ENCODE peak calls at places on chromosomes 7 and 10, in five cellular contexts. Z, B, M, E and A are unnamed samples.
A peak's percentile ranks its signal among the peaks of the same experiment; 100 is the strongest.

GRCh38 chr10:118276203-118276602 is 65.9 kb downstream of the FAM204A start:
- DNase-seq in Z (no peak), B (no peak), M (no peak), E (no peak), A (no peak)

GRCh38 chr7:150948791-150949251 is 29.3 kb downstream of the KCNH2 start:
- DNase-seq in Z (no peak), B (no peak), M (peak; percentile 41), E (no peak), A (no peak)

GRCh38 chr10:43230101-43230908 is 36.6 kb downstream of the RASGEF1A start:
- DNase-seq in Z (no peak), B (no peak), M (peak; percentile 30), E (no peak), A (no peak)

GRCh38 chr10:132319853-132320669 is 11.9 kb upstream of the LRRC27 start:
- DNase-seq in Z (no peak), B (peak; percentile 66), M (no peak), E (no peak), A (no peak)

GRCh38 chr7:155728116-155728515 is 83.7 kb downstream of the RBM33 start:
- DNase-seq in Z (no peak), B (no peak), M (no peak), E (no peak), A (no peak)

GRCh38 chr10:106384541-106384940 is 780.0 kb downstream of the SORCS1 start:
- DNase-seq in Z (no peak), B (no peak), M (no peak), E (no peak), A (no peak)

GRCh38 chr10:131172433-131172832 is 139.1 kb downstream of the TCERG1L start:
- DNase-seq in Z (no peak), B (no peak), M (no peak), E (no peak), A (no peak)

GRCh38 chr7:3922175-3922635 is 621.2 kb downstream of the SDK1 start:
- DNase-seq in Z (peak; percentile 20), B (no peak), M (no peak), E (peak; percentile 37), A (no peak)

DNA sequence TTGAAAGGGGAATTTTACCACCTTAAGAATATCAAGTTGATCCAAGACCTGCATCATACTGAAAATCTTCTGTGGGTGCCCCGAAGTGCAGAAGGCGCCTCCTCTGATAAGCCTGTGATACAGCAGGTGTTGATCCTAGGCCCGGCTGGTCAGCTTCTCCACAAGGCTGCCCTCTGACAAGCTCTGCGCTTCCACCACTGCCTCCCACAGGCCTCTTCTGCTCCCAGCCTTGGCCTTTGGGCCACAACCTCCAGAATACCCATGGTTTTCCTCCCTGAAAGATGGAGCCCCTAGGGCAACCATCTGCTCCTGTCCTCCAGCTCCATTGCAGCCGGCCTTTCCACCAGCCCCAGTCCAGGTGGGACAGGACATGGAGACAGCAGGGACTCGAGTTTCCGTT is 5.6 kb upstream of the OGDHL start:
- DNase-seq in Z (no peak), B (no peak), M (no peak), E (no peak), A (no peak)
- H3K4me3 ChIP-seq in Z (no peak overlapping the region), B (no peak overlapping the region), M (no peak overlapping the region), E (no peak overlapping the region), A (no peak overlapping the region)

DNA sequence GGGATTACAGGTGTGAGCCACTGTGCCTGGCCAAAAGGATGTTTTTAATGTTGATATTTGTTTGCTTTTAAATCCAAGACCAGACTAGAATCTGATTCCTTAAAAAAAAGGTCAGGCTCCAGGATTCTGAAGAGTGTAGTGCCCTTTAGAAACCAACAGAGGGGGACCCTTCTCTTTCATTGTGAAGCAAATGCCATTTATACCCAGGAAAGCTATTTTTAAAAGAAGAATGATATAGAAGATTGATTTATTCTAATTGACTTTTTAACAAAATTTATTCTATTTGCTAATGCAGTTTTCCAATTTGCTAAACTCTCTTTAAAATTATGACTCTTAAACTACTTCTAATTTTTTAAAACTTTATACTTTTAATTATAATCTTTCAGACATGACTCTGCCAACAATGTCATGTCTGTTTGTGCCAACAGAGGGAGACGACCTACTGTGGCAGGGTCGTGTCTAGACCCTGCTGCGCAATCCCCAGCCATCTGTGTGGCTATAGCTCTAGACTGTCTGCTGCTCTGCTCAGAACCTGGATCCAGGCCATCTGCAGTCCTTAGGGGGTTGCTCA is 201.0 kb upstream of the IMMP2L start:
- DNase-seq in Z (no peak), B (no peak), M (no peak), E (peak; percentile 65), A (no peak)
- H3K27ac ChIP-seq in Z (no peak overlapping the region), B (no peak overlapping the region), M (no peak overlapping the region), E (no peak overlapping the region), A (no peak overlapping the region)

DNA sequence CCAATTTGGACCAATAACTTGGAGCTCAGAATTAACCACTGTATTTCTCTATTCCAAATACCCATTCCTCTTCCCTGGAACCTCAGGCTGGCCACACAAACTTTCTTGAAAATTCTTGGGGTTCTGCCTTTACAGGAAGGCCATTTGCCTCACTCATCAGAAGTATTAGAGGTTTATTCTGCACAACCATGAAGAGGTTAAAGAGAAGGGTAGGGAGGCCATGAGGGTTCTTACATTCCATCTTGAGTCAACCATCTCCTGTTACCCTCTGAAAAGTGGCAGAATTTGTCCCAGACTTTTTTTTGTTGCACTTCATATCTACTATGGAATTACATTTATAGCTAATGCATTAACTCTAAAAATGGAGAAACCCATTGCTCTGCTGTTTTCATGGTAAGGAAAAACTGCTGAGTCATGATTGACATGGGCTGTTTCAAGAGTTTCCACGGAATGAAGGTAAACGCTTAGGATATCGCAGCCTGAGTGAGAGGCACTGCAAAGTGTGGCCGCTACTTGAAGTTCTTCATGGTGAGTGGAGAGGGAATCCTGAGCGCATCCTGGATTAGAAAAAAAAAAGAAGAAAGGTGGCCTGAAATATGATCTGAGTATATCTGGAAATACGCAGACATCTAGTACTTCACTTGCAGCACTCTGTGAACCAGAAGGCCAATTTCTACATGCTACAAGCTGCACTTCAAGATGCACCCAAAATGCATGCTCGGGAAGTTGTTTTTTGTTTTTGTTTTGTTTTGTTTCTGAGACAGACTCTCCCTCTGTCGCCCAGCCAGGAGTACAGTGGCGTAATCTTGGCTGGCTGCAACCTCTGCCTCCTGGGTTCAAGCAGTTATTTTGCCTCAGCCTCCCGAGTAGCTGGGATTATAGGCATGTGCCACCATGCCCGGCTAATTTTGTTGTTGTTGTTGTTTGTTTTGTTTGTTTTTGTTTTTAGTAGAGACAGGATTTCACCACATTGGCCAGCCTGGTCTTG is 83.7 kb downstream of the KIAA1217 start:
- DNase-seq in Z (no peak), B (no peak), M (peak; percentile 79), E (no peak), A (no peak)
- H3K36me3 ChIP-seq in Z (no peaks in the 10 kb centered on the region), B (no peaks in the 10 kb centered on the region), M (peaks cover 9% of the 10 kb centered on the region), E (no peaks in the 10 kb centered on the region), A (peaks cover 12% of the 10 kb centered on the region)

GRCh38 chr10:52778511-52779392 is 6.2 kb upstream of the MBL2 start:
- DNase-seq in Z (no peak), B (no peak), M (no peak), E (peak; percentile 17), A (peak; percentile 70)
- H3K4me3 ChIP-seq in Z (no peak overlapping the region), B (no peak overlapping the region), M (no peak overlapping the region), E (no peak overlapping the region), A (no peak overlapping the region)

GRCh38 chr7:47591655-47592572 is 10.0 kb upstream of the TNS3 start:
- DNase-seq in Z (no peak), B (no peak), M (no peak), E (no peak), A (no peak)
- H3K27ac ChIP-seq in Z (peak overlapping the region; percentile 20), B (no peak overlapping the region), M (no peak overlapping the region), E (no peak overlapping the region), A (peak overlapping the region; percentile 22)

GRCh38 chr10:79298403-79299244 is 48.6 kb upstream of the PPIF start:
- DNase-seq in Z (peak; percentile 82), B (no peak), M (peak; percentile 74), E (no peak), A (no peak)
- H3K36me3 ChIP-seq in Z (peaks cover 49% of the 10 kb centered on the region), B (peaks cover 75% of the 10 kb centered on the region), M (peaks cover 98% of the 10 kb centered on the region), E (peaks cover 76% of the 10 kb centered on the region), A (peaks cover 99% of the 10 kb centered on the region)

DNA sequence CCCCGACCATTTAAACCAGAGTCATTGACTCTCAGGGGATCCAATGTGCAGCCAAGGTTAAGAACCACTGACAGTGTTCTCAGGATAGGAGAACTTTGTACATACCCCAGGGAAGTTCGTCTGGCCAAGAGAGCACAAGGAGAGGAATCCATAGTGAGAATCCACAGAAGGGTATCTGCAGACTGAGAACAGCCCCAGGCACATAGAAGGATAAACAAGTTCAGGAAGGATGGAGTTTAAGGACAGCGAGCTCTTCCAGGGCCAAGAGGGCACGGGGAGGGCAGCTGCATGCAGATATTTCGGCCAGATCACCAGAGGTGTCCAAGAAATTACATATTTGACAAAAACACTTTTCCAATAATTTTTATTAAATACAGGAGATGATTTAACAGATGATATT is 16.4 kb downstream of the BLNK start:
- DNase-seq in Z (no peak), B (no peak), M (no peak), E (no peak), A (no peak)
- H3K4me3 ChIP-seq in Z (no peak overlapping the region), B (no peak overlapping the region), M (no peak overlapping the region), E (no peak overlapping the region), A (no peak overlapping the region)

DNA sequence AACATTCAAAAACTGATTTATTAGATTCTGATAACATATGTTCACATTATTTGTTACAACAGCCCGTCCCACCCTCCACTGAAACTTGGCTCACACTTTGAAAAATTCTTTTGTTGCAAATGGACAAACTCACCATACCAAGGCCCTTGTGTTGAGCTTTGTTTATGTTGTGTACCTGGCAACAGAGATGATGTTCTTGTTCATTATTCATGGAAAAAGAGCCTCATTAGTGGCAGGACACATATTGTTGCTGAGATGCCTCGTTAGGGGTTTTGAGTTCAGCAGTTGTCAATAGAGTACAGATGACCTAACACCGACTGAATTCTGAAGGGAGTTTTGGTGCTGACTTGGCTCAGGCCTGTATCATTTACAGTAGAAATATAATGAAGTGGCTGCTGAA is 149.9 kb downstream of the WNT2 start:
- DNase-seq in Z (no peak), B (no peak), M (no peak), E (no peak), A (no peak)
- H3K27ac ChIP-seq in Z (no peak overlapping the region), B (no peak overlapping the region), M (no peak overlapping the region), E (peak overlapping the region; percentile 8), A (no peak overlapping the region)

GRCh38 chr10:28556142-28556541 is 23.2 kb downstream of the WAC start:
- DNase-seq in Z (no peak), B (no peak), M (no peak), E (no peak), A (no peak)

GRCh38 chr10:28552775-28553174 is 19.9 kb downstream of the WAC start:
- DNase-seq in Z (no peak), B (no peak), M (no peak), E (no peak), A (no peak)

GRCh38 chr10:28555358-28555757 is 22.4 kb downstream of the WAC start:
- DNase-seq in Z (no peak), B (no peak), M (no peak), E (no peak), A (no peak)

GRCh38 chr10:28554952-28555351 is 22.0 kb downstream of the WAC start:
- DNase-seq in Z (no peak), B (no peak), M (no peak), E (no peak), A (no peak)

GRCh38 chr10:28553963-28554362 is 21.0 kb downstream of the WAC start:
- DNase-seq in Z (no peak), B (no peak), M (no peak), E (no peak), A (no peak)
- H3K36me3 ChIP-seq in Z (no peaks in the 10 kb centered on the region), B (peaks cover 1% of the 10 kb centered on the region), M (peaks cover 11% of the 10 kb centered on the region), E (peaks cover 22% of the 10 kb centered on the region), A (no peaks in the 10 kb centered on the region)